ENCODE peak calls at places on chromosomes 16 and 17, in ten cellular contexts. B, X, T, A, H, C, D, Z, L and Q are unnamed samples. For H3K4me1, the result is how much of the 10 kb centered on the place peaks cover.

GRCh38 chr17:66750756-66751543 is 84.0 kb upstream of the CACNG5 start:
- DNase-seq in B (no peak), X (no peak), T (no peak), A (no peak), H (no peak), C (no peak), D (no peak), Z (no peak), L (no peak), Q (no peak)

GRCh38 chr16:57427307-57427706 is 19.9 kb downstream of the CIAPIN1 start:
- DNase-seq in B (no peak), X (no peak), T (no peak), A (no peak), H (no peak), C (no peak), D (no peak), Z (no peak), L (peak), Q (no peak)

GRCh38 chr17:72466199-72466598 is 345.4 kb downstream of the SOX9 start:
- DNase-seq in B (peak), X (peak), T (no peak), A (no peak), H (no peak), C (no peak), D (peak), Z (no peak), L (peak), Q (peak)

GRCh38 chr17:17855976-17856375 is 19.2 kb upstream of the SREBF1 start:
- DNase-seq in B (no peak), X (no peak), T (peak), A (no peak), H (no peak), C (no peak), D (no peak), Z (no peak), L (no peak), Q (no peak)

GRCh38 chr17:28712037-28712704 is 483 bp upstream of the PROCA1 start:
- DNase-seq in B (no peak), X (no peak), T (peak), A (peak), H (peak), C (peak), D (peak), Z (peak), L (no peak), Q (no peak)

GRCh38 chr17:63344383-63344782 is 101.7 kb downstream of the CYB561 start:
- DNase-seq in B (no peak), X (no peak), T (no peak), A (no peak), H (no peak), C (no peak), D (no peak), Z (no peak), L (no peak), Q (no peak)

GRCh38 chr16:28492511-28492910 is 637 bp upstream of the CLN3 start:
- DNase-seq in B (no peak), X (no peak), T (no peak), A (no peak), H (no peak), C (no peak), D (no peak), Z (no peak), L (no peak), Q (no peak)

GRCh38 chr17:8632087-8632486 is 1.6 kb upstream of the MYH10 start:
- DNase-seq in B (no peak), X (no peak), T (no peak), A (peak), H (no peak), C (no peak), D (no peak), Z (no peak), L (no peak), Q (peak)

GRCh38 chr16:5354645-5355044 is 257.1 kb upstream of the EEF2KMT start:
- DNase-seq in B (no peak), X (no peak), T (no peak), A (no peak), H (no peak), C (no peak), D (no peak), Z (no peak), L (no peak), Q (no peak)

GRCh38 chr17:73757324-73757942 is 113.2 kb upstream of the SDK2 start:
- DNase-seq in B (no peak), X (no peak), T (no peak), A (no peak), H (no peak), C (no peak), D (no peak), Z (no peak), L (no peak), Q (no peak)

GRCh38 chr16:13553453-13553985 is 366.4 kb upstream of the ERCC4 start:
- DNase-seq in B (no peak), X (no peak), T (no peak), A (no peak), H (no peak), C (no peak), D (no peak), Z (no peak), L (no peak), Q (no peak)

GRCh38 chr17:60598001-60598736 is 1.8 kb upstream of the PPM1D start:
- DNase-seq in B (no peak), X (no peak), T (no peak), A (no peak), H (no peak), C (no peak), D (no peak), Z (no peak), L (no peak), Q (no peak)

GRCh38 chr17:38709864-38710602 is 5.0 kb downstream of the MLLT6 start:
- DNase-seq in B (no peak), X (no peak), T (no peak), A (no peak), H (no peak), C (no peak), D (no peak), Z (no peak), L (no peak), Q (no peak)

GRCh38 chr17:64398330-64398729 is 7.7 kb upstream of the PECAM1 start:
- DNase-seq in B (no peak), X (no peak), T (no peak), A (no peak), H (no peak), C (no peak), D (no peak), Z (no peak), L (no peak), Q (no peak)

GRCh38 chr17:74199306-74200092 is 4.0 kb upstream of the RPL38 start:
- DNase-seq in B (peak), X (no peak), T (peak), A (peak), H (peak), C (peak), D (peak), Z (peak), L (peak), Q (no peak)

GRCh38 chr17:58352843-58353719 is 1.1 kb upstream of the SUPT4H1 start:
- DNase-seq in B (no peak), X (no peak), T (peak), A (peak), H (peak), C (no peak), D (peak), Z (no peak), L (no peak), Q (no peak)

GRCh38 chr17:32240745-32241144 is 24.9 kb upstream of the RHBDL3 start:
- DNase-seq in B (no peak), X (peak), T (peak), A (peak), H (peak), C (no peak), D (no peak), Z (peak), L (no peak), Q (no peak)

GRCh38 chr17:42387663-42388380 is 420 bp downstream of the STAT3 start:
- DNase-seq in B (no peak), X (no peak), T (peak), A (peak), H (peak), C (peak), D (peak), Z (peak), L (peak), Q (no peak)

GRCh38 chr16:57503366-57503765 is 17.1 kb upstream of the DOK4 start:
- DNase-seq in B (no peak), X (no peak), T (no peak), A (no peak), H (no peak), C (peak), D (no peak), Z (no peak), L (no peak), Q (no peak)

GRCh38 chr16:5428932-5429331 is 331.3 kb upstream of the EEF2KMT start:
- DNase-seq in B (no peak), X (no peak), T (no peak), A (no peak), H (no peak), C (no peak), D (peak), Z (no peak), L (no peak), Q (no peak)

GRCh38 chr17:58084317-58084981 is 1.2 kb downstream of the DYNLL2 start:
- DNase-seq in B (peak), X (no peak), T (peak), A (peak), H (peak), C (peak), D (peak), Z (peak), L (peak), Q (peak)

GRCh38 chr16:1028056-1028455 is 44.5 kb upstream of the SSTR5 start:
- DNase-seq in B (no peak), X (no peak), T (no peak), A (no peak), H (no peak), C (no peak), D (no peak), Z (no peak), L (no peak), Q (no peak)

GRCh38 chr17:77836557-77837041 is 121.9 kb upstream of the TNRC6C start:
- DNase-seq in B (peak), X (peak), T (no peak), A (no peak), H (no peak), C (no peak), D (no peak), Z (no peak), L (no peak), Q (peak)

GRCh38 chr17:50283714-50284432 is 9.6 kb downstream of the TMEM92 start:
- DNase-seq in B (no peak), X (no peak), T (no peak), A (no peak), H (no peak), C (no peak), D (no peak), Z (no peak), L (no peak), Q (no peak)

GRCh38 chr16:89257281-89257731 is 39.8 kb downstream of the ZNF778 start:
- DNase-seq in B (no peak), X (no peak), T (peak), A (no peak), H (no peak), C (no peak), D (no peak), Z (no peak), L (no peak), Q (no peak)

GRCh38 chr16:80707686-80708085 is 96.7 kb downstream of the CDYL2 start:
- DNase-seq in B (no peak), X (no peak), T (no peak), A (no peak), H (no peak), C (no peak), D (no peak), Z (no peak), L (no peak), Q (no peak)

GRCh38 chr17:12047977-12048376 is 27.3 kb downstream of the MAP2K4 start:
- DNase-seq in B (peak), X (peak), T (peak), A (no peak), H (no peak), C (peak), D (no peak), Z (no peak), L (no peak), Q (peak)

GRCh38 chr17:71084219-71084618 is 914.9 kb downstream of the KCNJ2 start:
- DNase-seq in B (peak), X (no peak), T (peak), A (no peak), H (no peak), C (peak), D (peak), Z (no peak), L (peak), Q (no peak)

GRCh38 chr16:66881014-66881417 is 701 bp downstream of the PDP2 start:
- DNase-seq in B (no peak), X (no peak), T (peak), A (no peak), H (no peak), C (peak), D (no peak), Z (no peak), L (no peak), Q (no peak)

GRCh38 chr16:16020291-16020690 is 70.9 kb downstream of the ABCC1 start:
- DNase-seq in B (no peak), X (no peak), T (no peak), A (no peak), H (no peak), C (no peak), D (no peak), Z (no peak), L (no peak), Q (no peak)
- H3K4me1 ChIP-seq in B (half or more), X (under half), T (under half), A (under half), H (under half), C (under half), D (under half), Z (under half), L (half or more), Q (under half)

GRCh38 chr17:976316-976715 is 3.3 kb downstream of the NXN start:
- DNase-seq in B (no peak), X (no peak), T (no peak), A (no peak), H (no peak), C (no peak), D (no peak), Z (no peak), L (no peak), Q (no peak)

GRCh38 chr17:975321-975982 is 4.1 kb downstream of the NXN start:
- DNase-seq in B (no peak), X (no peak), T (peak), A (no peak), H (no peak), C (no peak), D (no peak), Z (no peak), L (no peak), Q (no peak)

GRCh38 chr17:970388-970768 is 9.2 kb downstream of the NXN start:
- DNase-seq in B (no peak), X (no peak), T (no peak), A (no peak), H (no peak), C (no peak), D (no peak), Z (no peak), L (no peak), Q (no peak)

GRCh38 chr17:969767-970387 is 9.7 kb downstream of the NXN start:
- DNase-seq in B (no peak), X (no peak), T (peak), A (no peak), H (no peak), C (no peak), D (no peak), Z (no peak), L (no peak), Q (peak)

GRCh38 chr17:973053-973452 is 6.5 kb downstream of the NXN start:
- DNase-seq in B (no peak), X (peak), T (no peak), A (no peak), H (no peak), C (no peak), D (no peak), Z (no peak), L (no peak), Q (peak)
- H3K27ac ChIP-seq in B (no peak), X (no peak), T (no peak), A (no peak), H (no peak), C (no peak), D (peak), Z (no peak), L (no peak), Q (peak)

DNA sequence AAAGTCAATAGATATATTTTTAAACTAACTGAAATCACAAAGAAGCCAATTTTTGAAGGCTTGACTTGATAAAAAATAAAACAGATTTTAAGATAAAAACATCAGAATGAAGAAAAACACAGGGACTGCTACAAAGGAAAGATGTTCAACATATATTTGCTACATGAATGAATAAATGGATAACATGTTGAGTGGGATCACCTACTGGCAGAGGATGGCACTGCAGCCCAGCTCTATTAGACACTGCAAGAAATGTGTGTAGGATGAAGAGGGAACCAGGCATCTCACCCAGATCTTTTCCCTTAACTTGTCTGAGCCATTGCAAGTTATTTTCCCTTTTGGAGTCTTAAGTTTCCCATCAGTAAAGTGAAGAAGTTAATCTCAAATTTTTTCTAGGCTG is 4.2 kb downstream of the AIPL1 start:
- DNase-seq in B (peak), X (no peak), T (no peak), A (no peak), H (no peak), C (no peak), D (no peak), Z (no peak), L (no peak), Q (no peak)
- TF ChIP-seq CTCF in B (no peak), X (peak), T (no peak), A (no peak), H (peak), C (peak), D (no peak), Z (no peak), L (peak), Q (peak)

GRCh38 chr17:40103082-40103741 is 2.8 kb upstream of the NR1D1 start:
- DNase-seq in B (no peak), X (no peak), T (no peak), A (peak), H (peak), C (no peak), D (no peak), Z (peak), L (no peak), Q (no peak)

GRCh38 chr17:40099627-40100418 is 566 bp downstream of the NR1D1 start:
- DNase-seq in B (no peak), X (no peak), T (no peak), A (peak), H (no peak), C (no peak), D (no peak), Z (no peak), L (no peak), Q (no peak)

GRCh38 chr17:40100419-40100668 is at the start of gene NR1D1:
- DNase-seq in B (no peak), X (no peak), T (no peak), A (no peak), H (no peak), C (no peak), D (no peak), Z (no peak), L (no peak), Q (no peak)

GRCh38 chr17:40100669-40101366 is 429 bp upstream of the NR1D1 start:
- DNase-seq in B (peak), X (peak), T (peak), A (peak), H (peak), C (peak), D (peak), Z (peak), L (peak), Q (peak)

GRCh38 chr17:40101367-40102210 is 1.2 kb upstream of the NR1D1 start:
- DNase-seq in B (no peak), X (no peak), T (no peak), A (no peak), H (no peak), C (no peak), D (no peak), Z (peak), L (no peak), Q (no peak)
- H3K4me1 ChIP-seq in B (half or more), X (under half), T (under half), A (half or more), H (under half), C (half or more), D (half or more), Z (half or more), L (half or more), Q (under half)

GRCh38 chr16:50272687-50273381 is 6.5 kb downstream of the ADCY7 start:
- DNase-seq in B (no peak), X (no peak), T (no peak), A (no peak), H (no peak), C (no peak), D (no peak), Z (no peak), L (no peak), Q (no peak)

GRCh38 chr16:50273888-50274770 is 7.8 kb downstream of the ADCY7 start:
- DNase-seq in B (no peak), X (no peak), T (peak), A (no peak), H (no peak), C (peak), D (peak), Z (no peak), L (no peak), Q (no peak)

GRCh38 chr16:50274771-50275415 is 8.5 kb downstream of the ADCY7 start:
- DNase-seq in B (no peak), X (no peak), T (no peak), A (no peak), H (no peak), C (no peak), D (no peak), Z (no peak), L (no peak), Q (no peak)

GRCh38 chr16:50272111-50272571 is 5.8 kb downstream of the ADCY7 start:
- DNase-seq in B (no peak), X (no peak), T (no peak), A (no peak), H (no peak), C (no peak), D (no peak), Z (no peak), L (no peak), Q (no peak)

DNA sequence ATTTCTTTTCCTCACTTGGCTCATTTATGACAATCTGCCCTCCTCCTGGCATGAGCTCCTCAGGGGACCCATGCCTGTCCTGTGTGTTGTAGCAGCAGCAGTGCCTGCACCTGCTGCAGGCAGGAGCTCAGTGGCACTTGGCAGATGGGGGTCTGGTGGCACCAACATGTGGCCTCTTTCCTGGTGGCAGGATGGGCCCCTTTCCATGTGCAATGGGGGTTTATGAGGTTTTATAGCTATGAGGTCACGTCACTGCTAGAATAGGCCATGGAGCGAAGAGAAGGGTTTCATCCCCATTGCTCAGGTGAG is 7.0 kb downstream of the ADCY7 start:
- DNase-seq in B (no peak), X (no peak), T (no peak), A (no peak), H (no peak), C (no peak), D (no peak), Z (no peak), L (no peak), Q (no peak)
- H3K27ac ChIP-seq in B (no peak), X (no peak), T (no peak), A (no peak), H (no peak), C (no peak), D (no peak), Z (no peak), L (no peak), Q (no peak)

DNA sequence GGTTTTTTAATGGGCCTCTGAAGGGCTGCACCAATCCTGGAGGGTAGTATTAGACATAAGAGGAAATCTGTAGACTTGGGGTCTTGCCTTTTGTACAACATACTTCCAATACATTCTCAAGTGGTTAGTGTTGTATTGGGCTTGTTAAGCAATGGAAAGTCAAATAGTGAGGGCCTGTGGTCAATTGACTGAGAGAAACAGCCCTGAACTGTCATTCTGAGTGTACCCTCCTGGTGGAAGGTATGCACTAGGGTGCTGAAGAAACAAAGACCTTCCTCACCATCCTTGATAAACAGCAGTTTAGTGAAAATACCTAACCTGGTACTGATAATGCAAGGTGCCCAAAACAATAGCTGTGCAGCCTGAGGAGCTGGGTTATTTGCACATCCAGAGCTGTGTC is 22.2 kb downstream of the OR2C1 start:
- DNase-seq in B (no peak), X (no peak), T (no peak), A (no peak), H (no peak), C (no peak), D (no peak), Z (no peak), L (no peak), Q (no peak)
- TF ChIP-seq CTCF in B (no peak), X (no peak), T (no peak), A (no peak), H (no peak), C (no peak), D (no peak), Z (no peak), L (no peak), Q (no peak)